ENCODE peak calls at places on chromosome 17, in six cellular contexts. D is HepG2, K is upper lobe of left lung, B is K562, H is HCT116, L is GM12878. P is an unnamed sample.

GRCh38 chr17:34443832-34444469 is 80.9 kb upstream of the CCL1 start:
- ATAC-seq in K (no peak), L (peak; percentile 57), D (peak; percentile 78), H (peak; percentile 67), B (peak; percentile 79), P (no peak)

GRCh38 chr17:10151667-10152496 is 46.5 kb downstream of the GAS7 start:
- ATAC-seq in L (peak; percentile 55), B (no peak), D (no peak), K (peak; percentile 59), H (no peak), P (peak; percentile 52)

GRCh38 chr17:76500074-76500744 is 1.0 kb downstream of the RHBDF2 start:
- ATAC-seq in K (no peak), H (peak; percentile 13), D (peak; percentile 1), L (peak; percentile 5), B (no peak), P (no peak)

GRCh38 chr17:50356892-50357510 is 11.1 kb downstream of the XYLT2 start:
- ATAC-seq in B (no peak), H (no peak), L (no peak), K (no peak), D (no peak), P (no peak)

GRCh38 chr17:14699569-14700190 is 398.8 kb downstream of the HS3ST3B1 start:
- ATAC-seq in L (no peak), B (no peak), D (peak; percentile 95), K (no peak), H (no peak), P (no peak)

GRCh38 chr17:9244066-9245052 is 223.0 kb downstream of the NTN1 start:
- ATAC-seq in H (no peak), D (no peak), B (no peak), K (no peak), L (no peak), P (peak; percentile 51)

GRCh38 chr17:29557085-29557697 is 9.6 kb downstream of the ABHD15 start:
- ATAC-seq in L (peak; percentile 20), K (no peak), H (no peak), D (no peak), B (peak; percentile 87), P (no peak)

GRCh38 chr17:34246436-34246835 is 8.6 kb upstream of the CCL2 start:
- ATAC-seq in H (no peak), K (no peak), L (no peak), D (no peak), B (no peak), P (no peak)

GRCh38 chr17:78538033-78538776 is 39.0 kb downstream of the DNAH17 start:
- ATAC-seq in H (no peak), D (peak; percentile 80), K (no peak), L (peak; percentile 89), B (no peak), P (no peak)

GRCh38 chr17:37816951-37817350 is 72.1 kb upstream of the HNF1B start:
- ATAC-seq in H (peak; percentile 54), L (no peak), B (peak; percentile 31), D (peak; percentile 55), K (no peak), P (no peak)
- TF ChIP-seq POLR2AphosphoS5 in H (no peak), L (no peak), B (no peak), D (no peak), K (no peak), P (no peak)

GRCh38 chr17:17511971-17512858 is 16.0 kb upstream of the RASD1 start:
- ATAC-seq in H (peak; percentile 84), L (no peak), D (no peak), B (no peak), K (no peak), P (peak; percentile 31)
- H3K27ac ChIP-seq in H (no peak overlapping the region), L (no peak overlapping the region), D (no peak overlapping the region), B (no peak overlapping the region), K (no peak overlapping the region), P (no peak overlapping the region)

GRCh38 chr17:5000237-5000639 is 2.5 kb downstream of the KIF1C start:
- ATAC-seq in B (no peak), H (no peak), L (no peak), D (no peak), K (peak; percentile 5), P (peak; percentile 65)

GRCh38 chr17:4998666-4999428 is 1.1 kb downstream of the KIF1C start:
- ATAC-seq in K (no peak), L (peak; percentile 52), B (no peak), D (peak; percentile 69), H (peak; percentile 0), P (no peak)

GRCh38 chr17:4997302-4998026 is at the start of the genes INCA1 and KIF1C:
- ATAC-seq in D (peak; percentile 78), B (peak; percentile 97), H (peak; percentile 89), K (peak; percentile 97), L (peak; percentile 93), P (peak; percentile 95)

GRCh38 chr17:4999429-5000093 is 1.8 kb downstream of the KIF1C start:
- ATAC-seq in B (no peak), K (no peak), H (no peak), D (no peak), L (no peak), P (no peak)

DNA sequence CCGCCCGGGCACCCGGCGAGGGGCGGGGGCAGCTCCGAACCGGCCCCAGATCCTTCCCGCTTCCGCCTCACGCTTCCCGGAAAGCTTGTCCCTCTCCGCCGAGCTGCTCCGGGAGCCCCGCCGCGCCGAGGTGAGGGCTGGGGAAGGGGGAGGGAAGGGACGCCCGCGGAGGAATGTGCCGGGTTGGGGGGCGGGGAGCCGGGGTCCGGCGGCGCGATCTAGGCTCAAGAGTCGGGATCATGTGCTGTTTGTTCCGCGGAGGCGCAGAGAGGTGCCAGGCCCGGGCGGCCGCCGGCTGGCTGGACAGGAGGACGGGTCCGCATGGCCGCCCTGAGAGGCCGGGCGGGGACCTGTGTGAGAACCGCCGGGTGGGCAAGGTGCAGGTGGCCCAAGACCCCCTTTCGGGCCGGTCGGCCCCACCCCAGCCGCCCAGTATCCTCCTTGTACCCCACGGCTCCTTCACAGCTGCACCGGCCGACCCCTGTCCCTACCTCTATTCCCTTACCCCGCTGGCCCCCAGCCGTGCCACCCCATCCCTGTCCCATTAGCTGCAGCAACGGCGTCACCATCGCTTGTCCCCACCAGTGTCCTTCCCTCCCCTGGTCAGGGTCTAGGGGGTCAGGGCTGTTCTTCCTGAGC is 396 bp downstream of the KIF1C start:
- ATAC-seq in H (peak; percentile 40), L (peak; percentile 9), K (peak; percentile 15), B (peak; percentile 18), D (peak; percentile 46), P (peak; percentile 39)
- TF ChIP-seq POLR2A in H (no peak), L (no peak), K (no peak), B (no peak), D (no peak), P (peak; percentile 72)

GRCh38 chr17:6095501-6095900 is 25.3 kb downstream of the WSCD1 start:
- ATAC-seq in D (no peak), K (no peak), B (no peak), H (no peak), L (no peak), P (no peak)

GRCh38 chr17:6094926-6095325 is 24.7 kb downstream of the WSCD1 start:
- ATAC-seq in D (no peak), H (no peak), B (no peak), L (no peak), K (no peak), P (no peak)

GRCh38 chr17:6097005-6097279 is 26.8 kb downstream of the WSCD1 start:
- ATAC-seq in K (no peak), B (no peak), D (no peak), H (no peak), L (no peak), P (no peak)

GRCh38 chr17:6098050-6098449 is 27.9 kb downstream of the WSCD1 start:
- ATAC-seq in L (no peak), B (no peak), K (no peak), D (no peak), H (no peak), P (no peak)

GRCh38 chr17:6096201-6097004 is 26.2 kb downstream of the WSCD1 start:
- ATAC-seq in H (no peak), D (no peak), K (no peak), L (no peak), B (no peak), P (no peak)
- TF ChIP-seq POLR2AphosphoS5 in H (no peak), D (no peak), K (no peak), L (no peak), B (no peak), P (no peak)

GRCh38 chr17:80822021-80822699 is 169.5 kb upstream of the CHMP6 start:
- ATAC-seq in B (no peak), K (no peak), H (no peak), D (no peak), L (no peak), P (no peak)
- H3K27ac ChIP-seq in B (no peak overlapping the region), K (no peak overlapping the region), H (no peak overlapping the region), D (no peak overlapping the region), L (no peak overlapping the region), P (no peak overlapping the region)

DNA sequence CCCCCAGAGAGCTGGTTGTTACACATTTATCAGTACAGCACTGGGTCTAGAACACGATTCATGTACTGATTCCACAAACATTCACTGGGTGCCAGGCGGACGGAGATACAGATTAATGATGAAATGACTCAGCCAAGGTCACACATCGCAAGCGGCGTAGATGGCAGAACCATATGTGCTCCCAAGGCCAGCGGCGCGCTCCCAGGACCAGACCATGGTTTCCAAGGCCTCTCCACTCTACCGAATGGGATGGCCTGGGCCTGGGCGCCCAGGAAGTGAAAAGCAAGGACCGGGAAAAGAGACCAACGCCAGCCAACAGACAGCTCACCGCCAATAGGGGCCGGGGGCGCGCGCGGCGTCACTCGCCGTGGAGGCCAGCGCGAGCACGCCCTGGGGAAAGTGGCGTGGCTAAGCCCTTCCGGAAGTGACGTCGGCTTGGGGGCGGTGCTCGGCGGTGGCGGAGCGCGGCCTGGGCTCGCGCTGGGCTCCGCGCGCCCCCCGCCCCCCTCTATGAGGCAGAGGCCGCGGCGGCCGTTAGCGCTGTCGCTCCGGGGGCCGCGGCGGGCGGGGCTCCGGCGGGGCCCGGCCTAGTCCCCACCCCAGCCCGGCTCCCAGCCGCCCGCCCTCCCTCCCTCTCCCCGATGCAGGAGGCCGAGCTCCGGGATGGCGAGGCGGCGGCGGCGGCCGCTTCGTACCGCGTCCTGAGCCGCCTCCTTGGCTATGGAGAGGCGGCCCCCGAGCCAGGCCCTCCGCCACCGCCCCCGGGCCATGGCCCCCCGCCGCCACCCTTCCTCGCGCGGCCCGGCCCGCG is at the start of gene SOCS7:
- ATAC-seq in L (peak; percentile 86), B (peak; percentile 89), K (peak; percentile 93), D (peak; percentile 89), H (peak; percentile 91), P (peak; percentile 98)
- TF ChIP-seq POLR2A in L (peak; percentile 94), B (peak; percentile 93), K (peak; percentile 19), D (peak; percentile 97), H (peak; percentile 33), P (peak; percentile 56)

GRCh38 chr17:60109161-60109560 is 30.4 kb upstream of the HEATR6 start:
- ATAC-seq in B (no peak), L (no peak), K (no peak), H (no peak), D (no peak), P (no peak)
- TF ChIP-seq POLR2AphosphoS5 in B (no peak), L (no peak), K (no peak), H (no peak), D (no peak), P (no peak)

GRCh38 chr17:57530508-57530907 is 214.6 kb downstream of the CCDC182 start:
- ATAC-seq in L (no peak), B (no peak), D (no peak), K (no peak), H (no peak), P (no peak)

GRCh38 chr17:57531078-57531477 is 214.0 kb downstream of the CCDC182 start:
- ATAC-seq in H (no peak), B (no peak), L (no peak), D (no peak), K (no peak), P (no peak)

GRCh38 chr17:57532966-57533365 is 212.1 kb downstream of the CCDC182 start:
- ATAC-seq in H (no peak), B (no peak), L (no peak), D (no peak), K (no peak), P (no peak)

GRCh38 chr17:57532556-57532955 is 212.5 kb downstream of the CCDC182 start:
- ATAC-seq in K (no peak), B (peak; percentile 61), L (no peak), D (no peak), H (no peak), P (no peak)

GRCh38 chr17:57531648-57532486 is 213.2 kb downstream of the CCDC182 start:
- ATAC-seq in H (no peak), D (peak; percentile 81), B (peak; percentile 53), K (no peak), L (no peak), P (no peak)
- H3K27ac ChIP-seq in H (no peak overlapping the region), D (peak overlapping the region; percentile 54), B (no peak overlapping the region), K (no peak overlapping the region), L (no peak overlapping the region), P (no peak overlapping the region)